ENCODE peak calls at places on chromosomes 16 and 17, in seven cellular contexts. P is SK-N-SH, E is H1, K is HepG2, R is GM12892, D is GM12878, V is K562. Q is an unnamed sample.

GRCh38 chr17:45740553-45741330 is 43.4 kb upstream of the CRHR1 start:
- DNase-seq in R (no peak), V (peak; percentile 93), P (peak; percentile 88), E (peak; percentile 53), K (peak; percentile 35), D (no peak), Q (peak; percentile 33)

GRCh38 chr17:44916781-44917241 is 1.5 kb upstream of the GFAP start:
- DNase-seq in V (no peak), P (peak; percentile 45), D (no peak), E (no peak), R (no peak), K (no peak), Q (no peak)

GRCh38 chr17:60888812-60889709 is 211.4 kb downstream of the BCAS3 start:
- DNase-seq in R (no peak), K (no peak), P (no peak), D (no peak), E (no peak), V (no peak), Q (no peak)

GRCh38 chr17:39667262-39668140 is 752 bp upstream of the PNMT start:
- DNase-seq in V (peak; percentile 92), K (no peak), E (no peak), D (no peak), P (peak; percentile 84), R (no peak), Q (no peak)

GRCh38 chr16:72455743-72456659 is 284.0 kb upstream of the PMFBP1 start:
- DNase-seq in P (no peak), R (no peak), E (no peak), K (peak; percentile 88), V (no peak), D (no peak), Q (no peak)

GRCh38 chr16:25135239-25135878 is 23.8 kb downstream of the LCMT1 start:
- DNase-seq in E (no peak), D (no peak), R (no peak), P (no peak), K (peak; percentile 25), V (no peak), Q (no peak)

GRCh38 chr16:71383054-71383773 is 24.7 kb downstream of the CALB2 start:
- DNase-seq in D (no peak), V (no peak), E (no peak), K (no peak), P (no peak), R (no peak), Q (no peak)

GRCh38 chr17:70691150-70691549 is 521.8 kb downstream of the KCNJ2 start:
- DNase-seq in R (no peak), V (no peak), P (no peak), E (no peak), K (no peak), D (no peak), Q (no peak)

GRCh38 chr16:72938426-72939164 is 109.3 kb downstream of the ZFHX3 start:
- DNase-seq in D (no peak), K (no peak), E (no peak), P (no peak), R (no peak), V (no peak), Q (no peak)

GRCh38 chr17:19410101-19410500 is 931 bp upstream of the RNF112 start:
- DNase-seq in R (no peak), K (no peak), E (no peak), V (no peak), P (no peak), D (no peak), Q (no peak)

GRCh38 chr16:23869052-23869451 is 33.3 kb downstream of the PRKCB start:
- DNase-seq in E (no peak), R (no peak), D (no peak), V (no peak), K (no peak), P (no peak), Q (no peak)

GRCh38 chr16:84495506-84495905 is 9.0 kb downstream of the MEAK7 start:
- DNase-seq in K (no peak), V (no peak), P (no peak), D (no peak), E (no peak), R (no peak), Q (no peak)

GRCh38 chr17:17103160-17103559 is 60.9 kb downstream of the MPRIP start:
- DNase-seq in K (peak; percentile 18), P (no peak), V (no peak), D (no peak), R (no peak), E (no peak), Q (no peak)

GRCh38 chr17:80474231-80474932 is 2.0 kb downstream of the NPTX1 start:
- DNase-seq in E (no peak), V (peak; percentile 60), R (no peak), D (no peak), K (no peak), P (peak; percentile 79), Q (no peak)

GRCh38 chr16:87790278-87791023 is 24.7 kb upstream of the KLHDC4 start:
- DNase-seq in K (no peak), D (no peak), R (no peak), E (no peak), P (peak; percentile 70), V (no peak), Q (no peak)

GRCh38 chr17:76554131-76554530 is 14.3 kb downstream of the PRCD start:
- DNase-seq in R (no peak), P (no peak), E (no peak), V (no peak), K (no peak), D (no peak), Q (no peak)

GRCh38 chr17:76556759-76557367 is 17.0 kb downstream of the PRCD start:
- DNase-seq in K (peak; percentile 53), V (no peak), R (no peak), E (no peak), P (no peak), D (no peak), Q (no peak)

GRCh38 chr17:76551685-76552084 is 11.8 kb downstream of the PRCD start:
- DNase-seq in E (no peak), V (no peak), P (no peak), R (no peak), K (no peak), D (no peak), Q (no peak)

GRCh38 chr17:76550712-76551615 is 11.1 kb downstream of the PRCD start:
- DNase-seq in E (no peak), R (no peak), P (no peak), K (peak; percentile 87), V (no peak), D (no peak), Q (no peak)

DNA sequence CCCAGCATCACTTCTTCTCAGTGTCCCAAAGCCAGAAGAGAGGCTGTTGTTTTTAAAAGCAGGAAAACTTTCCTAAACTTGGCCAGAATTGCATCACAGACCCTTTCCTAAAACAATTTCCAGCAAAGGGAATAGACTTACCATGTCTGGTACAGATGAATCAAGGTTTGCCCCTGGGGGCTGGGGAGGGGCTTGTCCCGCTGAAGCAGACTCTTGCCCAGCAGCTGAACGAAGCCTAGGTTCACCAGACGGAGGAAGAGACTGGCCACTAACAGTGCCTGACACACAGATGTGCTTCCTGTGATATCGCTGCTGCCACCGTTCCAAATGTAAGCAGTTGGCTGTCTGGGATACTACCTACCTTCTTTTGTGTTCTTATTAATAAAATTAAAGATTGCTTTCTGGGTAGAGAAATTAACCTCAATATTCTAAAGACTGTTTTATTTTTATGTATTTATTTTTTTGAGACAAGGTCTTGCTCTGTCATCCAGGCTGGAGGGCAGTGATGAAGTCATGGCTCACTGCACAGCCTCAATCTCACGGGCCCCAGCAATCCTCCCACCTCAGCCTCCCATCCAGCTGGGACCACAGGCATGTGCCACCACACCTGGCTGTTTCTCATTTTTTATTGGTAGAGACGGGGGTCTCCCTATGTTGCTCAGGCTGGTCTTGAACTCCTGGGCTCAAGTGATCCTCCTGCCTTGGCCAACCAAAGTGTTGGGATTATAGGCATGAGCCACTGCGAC is 13.5 kb downstream of the PRCD start:
- DNase-seq in P (peak; percentile 65), E (no peak), D (no peak), R (no peak), K (no peak), V (no peak), Q (no peak)
- TF ChIP-seq TAF1 in P (no peak), E (no peak), D (no peak), R (no peak), K (no peak), V (no peak), Q (no peak)

GRCh38 chr16:69917739-69918138 is 33.4 kb upstream of the CLEC18A start:
- DNase-seq in D (no peak), E (peak; percentile 46), R (no peak), P (no peak), V (no peak), K (no peak), Q (no peak)
- TF ChIP-seq TAF1 in D (no peak), E (peak; percentile 26), R (no peak), P (peak; percentile 20), V (no peak), K (no peak), Q (no peak)

DNA sequence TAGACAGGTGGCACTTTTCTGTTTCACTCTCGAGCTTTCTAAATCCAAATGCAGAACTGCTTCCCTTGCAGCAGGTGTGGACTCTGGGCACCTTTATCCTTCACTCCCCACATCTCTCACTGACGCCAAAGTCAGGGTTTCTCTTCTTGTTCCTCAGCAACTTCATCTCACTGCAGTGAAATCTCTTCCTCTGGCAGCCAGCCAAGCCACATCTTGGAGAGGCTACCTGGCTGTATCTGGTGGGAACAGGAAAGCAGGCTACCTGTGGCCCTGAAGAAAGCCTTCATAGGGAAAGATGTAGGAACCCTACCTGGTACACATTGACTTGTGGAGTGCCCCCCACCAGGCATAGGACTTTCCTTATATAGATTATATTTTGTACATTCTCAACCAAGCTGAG is 159.1 kb downstream of the UTP18 start:
- DNase-seq in P (no peak), E (no peak), K (no peak), V (no peak), D (no peak), R (no peak), Q (no peak)
- TF ChIP-seq TAF1 in P (no peak), E (no peak), K (no peak), V (no peak), D (no peak), R (no peak), Q (no peak)

GRCh38 chr16:6690741-6691140 is 641.9 kb upstream of the RBFOX1 start:
- DNase-seq in E (no peak), D (no peak), V (no peak), K (no peak), R (no peak), P (no peak), Q (no peak)

GRCh38 chr16:6684076-6684673 is 648.5 kb upstream of the RBFOX1 start:
- DNase-seq in R (no peak), E (no peak), V (peak; percentile 21), D (no peak), K (peak; percentile 5), P (peak; percentile 36), Q (peak; percentile 7)

GRCh38 chr16:6692874-6693273 is 639.8 kb upstream of the RBFOX1 start:
- DNase-seq in P (no peak), K (no peak), E (no peak), D (no peak), R (no peak), V (no peak), Q (no peak)

GRCh38 chr16:6689643-6690042 is 643.0 kb upstream of the RBFOX1 start:
- DNase-seq in D (no peak), E (no peak), V (no peak), R (no peak), K (no peak), P (no peak), Q (no peak)

DNA sequence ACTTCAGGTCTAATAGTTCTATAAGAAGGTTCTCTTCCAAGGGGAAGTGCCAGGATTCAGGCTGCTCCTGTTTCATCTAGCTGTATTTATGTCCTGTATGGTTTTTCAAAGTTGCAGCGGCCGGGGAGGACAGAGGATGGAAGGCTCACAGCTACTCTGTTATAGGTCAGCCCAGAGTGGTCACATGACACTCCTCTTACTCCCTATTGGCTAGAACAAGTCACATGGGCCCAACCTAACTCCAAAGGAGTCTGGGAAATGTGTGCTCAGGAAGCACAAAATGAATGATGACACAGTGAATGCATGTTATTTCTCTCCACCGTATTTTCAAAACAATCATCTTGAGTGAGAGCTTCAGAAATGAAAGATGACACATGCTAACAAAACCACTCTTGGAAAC is 645.1 kb upstream of the RBFOX1 start:
- DNase-seq in K (no peak), V (peak; percentile 32), R (no peak), P (no peak), E (no peak), D (no peak), Q (no peak)
- TF ChIP-seq TAF1 in K (no peak), V (no peak), R (no peak), P (no peak), E (no peak), D (no peak), Q (no peak)